ENCODE peak calls at places on chromosomes 4 and X, in eight cellular contexts. Q is upper lobe of left lung, D is H7, W is skeletal muscle cell, K is cardiac fibroblast, Z is BE2C, C is right cardiac atrium, O is thoracic aorta. X is an unnamed sample.
A peak's percentile ranks its signal among the peaks of the same experiment; 100 is the strongest.

GRCh38 chr4:147732516-147733193 is 767 bp downstream of the ARHGAP10 start:
- DNase-seq in Z (peak; percentile 46), O (no peak), K (peak; percentile 55), Q (peak; percentile 31), W (no peak), C (peak; percentile 56), D (peak; percentile 85), X (peak; percentile 67)

GRCh38 chr4:145347684-145348083 is 134.0 kb upstream of the SMAD1 start:
- DNase-seq in W (peak; percentile 52), Z (no peak), Q (no peak), O (no peak), C (no peak), K (peak; percentile 6), D (no peak), X (no peak)

GRCh38 chr4:169251291-169252235 is 19.2 kb downstream of the SH3RF1 start:
- DNase-seq in C (no peak), K (no peak), O (no peak), D (no peak), Q (no peak), W (no peak), Z (no peak), X (peak; percentile 6)

GRCh38 chr4:67785528-67785927 is 31.3 kb upstream of the GNRHR start:
- DNase-seq in K (no peak), O (no peak), C (no peak), Q (no peak), W (no peak), Z (no peak), D (no peak), X (no peak)

GRCh38 chr4:145564540-145564939 is 54.6 kb upstream of the MMAA start:
- DNase-seq in C (no peak), Z (no peak), O (no peak), D (no peak), W (no peak), K (no peak), Q (no peak), X (no peak)

GRCh38 chrX:13597928-13598327 is 28.5 kb downstream of the EGFL6 start:
- DNase-seq in Q (no peak), D (no peak), C (no peak), O (no peak), Z (no peak), W (no peak), K (peak; percentile 34), X (no peak)

GRCh38 chr4:88753658-88754431 is 56.2 kb upstream of the NAP1L5 start:
- DNase-seq in Q (no peak), K (no peak), W (no peak), Z (no peak), O (no peak), D (no peak), C (no peak), X (no peak)

GRCh38 chr4:2438822-2439718 is 20.3 kb downstream of the CFAP99 start:
- DNase-seq in O (no peak), C (peak; percentile 8), W (no peak), Q (no peak), D (no peak), Z (no peak), K (no peak), X (no peak)

GRCh38 chr4:17066972-17067371 is 168.5 kb upstream of the LDB2 start:
- DNase-seq in W (peak; percentile 68), C (no peak), O (peak; percentile 21), Q (no peak), Z (no peak), D (no peak), K (peak; percentile 83), X (no peak)

GRCh38 chrX:793216-793770 is 162.7 kb downstream of the SHOX start:
- DNase-seq in K (no peak), Z (no peak), O (no peak), W (no peak), Q (no peak), C (no peak), D (no peak), X (no peak)

GRCh38 chrX:128458888-128459287 is 406.7 kb upstream of the ACTRT1 start:
- DNase-seq in W (peak; percentile 9), Z (no peak), C (no peak), K (no peak), O (no peak), D (no peak), Q (no peak), X (no peak)

GRCh38 chrX:105515561-105515960 is 295.1 kb upstream of the TEX13A start:
- DNase-seq in Z (no peak), D (no peak), W (no peak), O (no peak), K (no peak), Q (no peak), C (no peak), X (no peak)

GRCh38 chr4:128606173-128606572 is 203.3 kb upstream of the JADE1 start:
- DNase-seq in O (no peak), Q (no peak), K (no peak), W (peak; percentile 63), D (no peak), Z (no peak), C (no peak), X (no peak)

GRCh38 chr4:176404591-176404990 is 84.8 kb downstream of the SPCS3 start:
- DNase-seq in O (no peak), K (no peak), W (peak; percentile 52), C (no peak), Z (no peak), Q (no peak), D (no peak), X (no peak)

GRCh38 chr4:82718067-82718935 is 80.3 kb downstream of the SCD5 start:
- DNase-seq in O (no peak), K (peak; percentile 75), Q (no peak), D (no peak), W (no peak), Z (no peak), C (peak; percentile 56), X (no peak)

DNA sequence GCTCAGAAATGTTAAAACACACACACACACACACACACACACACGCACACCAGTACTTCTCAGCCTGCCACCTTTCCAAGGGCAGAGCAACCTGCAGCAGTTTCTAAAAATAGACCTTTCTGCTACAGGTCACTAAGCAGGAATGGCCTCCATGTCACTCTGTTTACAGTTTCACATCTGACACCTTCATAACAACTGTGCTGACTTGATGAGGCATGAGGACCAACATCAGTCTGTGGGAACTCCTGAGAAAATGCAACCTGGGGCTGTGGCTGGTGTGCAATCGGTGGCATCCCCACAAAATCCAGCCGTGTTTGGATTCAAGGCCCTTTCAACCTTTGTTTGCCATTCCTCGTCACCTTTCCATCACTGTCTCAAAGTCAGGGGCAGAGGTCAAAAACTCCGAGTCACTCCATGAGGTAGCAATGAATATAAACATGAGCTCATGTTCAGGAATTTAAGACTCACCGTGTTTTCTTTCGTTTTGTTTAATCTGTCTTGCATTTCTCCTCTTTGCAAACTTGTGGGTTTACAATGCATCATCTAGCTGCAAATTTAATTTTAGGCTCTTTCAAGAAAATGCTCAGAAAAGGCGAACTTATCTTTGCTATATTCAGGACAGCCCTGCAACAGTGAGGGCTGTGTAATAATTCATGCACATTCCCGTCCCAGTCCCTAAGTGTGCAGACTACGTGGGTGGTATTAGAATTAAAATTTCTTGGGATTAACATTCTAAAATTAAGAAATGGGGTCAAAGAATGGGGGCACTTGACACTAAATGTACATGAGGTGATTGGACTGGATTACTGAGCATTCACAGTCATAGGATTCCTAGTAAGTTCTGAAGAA is 135.3 kb downstream of the SHROOM3 start:
- DNase-seq in Z (no peak), D (no peak), Q (no peak), O (no peak), K (no peak), C (no peak), W (no peak), X (no peak)
- H3K4me3 ChIP-seq in Z (no peak overlapping the region), D (no peak overlapping the region), Q (no peak overlapping the region), O (peak overlapping the region; percentile 55), K (no peak overlapping the region), C (no peak overlapping the region), W (no peak overlapping the region), X (peak overlapping the region; percentile 28)

DNA sequence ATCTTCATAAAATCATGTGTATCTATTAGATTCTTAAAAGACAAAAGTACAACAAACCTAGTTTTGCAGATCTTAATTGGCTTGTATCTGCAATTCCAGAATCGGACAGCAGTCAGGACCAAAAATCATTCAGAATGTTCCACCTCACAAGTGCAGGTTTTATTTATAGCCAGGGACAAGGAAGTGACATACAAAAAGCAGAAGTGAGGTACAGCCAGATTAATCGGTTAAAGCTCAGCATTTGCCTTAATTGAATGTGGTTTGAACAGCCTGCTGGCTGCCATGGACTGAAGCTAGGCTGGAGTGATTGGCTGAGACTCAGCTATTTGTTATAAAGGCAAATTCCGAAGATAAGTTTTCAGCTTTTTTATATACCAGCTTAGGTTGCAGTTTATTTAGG is 932.6 kb downstream of the C4orf33 start:
- DNase-seq in O (no peak), Z (no peak), W (no peak), K (no peak), D (no peak), C (no peak), Q (no peak), X (no peak)
- H3K4me3 ChIP-seq in O (no peak overlapping the region), Z (no peak overlapping the region), W (no peak overlapping the region), K (no peak overlapping the region), D (no peak overlapping the region), C (no peak overlapping the region), Q (no peak overlapping the region), X (no peak overlapping the region)

GRCh38 chrX:54640103-54640428 is 110.0 kb downstream of the GNL3L start:
- DNase-seq in C (no peak), W (no peak), D (no peak), K (no peak), Z (no peak), Q (no peak), O (no peak), X (no peak)
- H3K4me3 ChIP-seq in C (peak overlapping the region; percentile 39), W (peak overlapping the region; percentile 30), D (peak overlapping the region; percentile 60), K (no peak overlapping the region), Z (peak overlapping the region; percentile 64), Q (peak overlapping the region; percentile 48), O (peak overlapping the region; percentile 73), X (peak overlapping the region; percentile 66)

DNA sequence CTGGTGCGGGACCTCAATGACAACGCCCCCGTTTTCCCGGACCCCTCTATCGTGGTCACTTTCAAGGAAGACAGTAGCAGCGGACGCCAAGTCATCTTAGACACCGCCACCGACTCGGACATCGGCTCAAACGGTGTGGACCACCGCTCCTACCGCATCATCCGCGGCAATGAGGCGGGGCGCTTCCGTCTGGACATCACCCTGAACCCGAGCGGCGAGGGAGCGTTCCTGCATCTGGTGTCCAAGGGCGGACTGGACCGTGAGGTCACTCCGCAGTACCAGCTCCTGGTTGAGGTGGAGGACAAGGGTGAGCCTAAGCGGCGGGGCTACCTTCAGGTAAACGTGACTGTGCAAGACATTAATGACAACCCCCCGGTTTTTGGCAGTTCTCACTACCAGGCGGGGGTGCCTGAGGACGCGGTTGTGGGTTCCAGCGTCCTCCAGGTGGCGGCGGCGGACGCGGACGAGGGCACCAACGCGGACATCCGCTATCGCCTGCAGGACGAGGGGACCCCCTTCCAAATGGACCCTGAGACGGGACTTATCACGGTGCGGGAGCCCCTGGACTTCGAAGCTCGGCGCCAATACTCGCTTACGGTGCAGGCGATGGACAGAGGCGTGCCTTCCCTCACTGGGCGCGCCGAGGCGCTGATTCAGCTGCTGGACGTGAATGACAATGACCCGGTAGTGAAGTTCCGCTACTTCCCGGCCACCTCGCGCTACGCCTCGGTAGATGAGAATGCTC is 2.2 kb downstream of the FAT4 start:
- DNase-seq in Q (no peak), C (peak; percentile 65), O (no peak), W (no peak), D (peak; percentile 57), K (peak; percentile 35), Z (peak; percentile 55), X (no peak)
- H3K4me3 ChIP-seq in Q (peak overlapping the region; percentile 90), C (peak overlapping the region; percentile 81), O (peak overlapping the region; percentile 84), W (peak overlapping the region; percentile 95), D (peak overlapping the region; percentile 74), K (peak overlapping the region; percentile 99), Z (peak overlapping the region; percentile 90), X (no peak overlapping the region)